ENCODE peak calls at places on chromosomes 7 and 10, in five cellular contexts. H is neuronal stem cell, T is trophoblast cell, C is upper lobe of left lung, Z is prostate gland. A is an unnamed sample.

GRCh38 chr7:1473864-1474512 is 14.7 kb upstream of the MICALL2 start:
- DNase-seq in H (peak; percentile 78), T (peak; percentile 91), C (peak; percentile 88), Z (peak; percentile 91), A (peak; percentile 93)

GRCh38 chr7:6640246-6640721 is 3.2 kb downstream of the ZNF316 start:
- DNase-seq in H (no peak), T (no peak), C (no peak), Z (no peak), A (peak; percentile 33)

GRCh38 chr10:104293021-104293420 is 24.0 kb downstream of the GSTO2 start:
- DNase-seq in H (no peak), T (no peak), C (no peak), Z (no peak), A (no peak)

GRCh38 chr7:64888901-64889685 is 14.0 kb upstream of the ZNF273 start:
- DNase-seq in H (no peak), T (no peak), C (peak; percentile 64), Z (no peak), A (peak; percentile 60)

GRCh38 chr10:77554996-77555397 is 82.6 kb downstream of the KCNMA1 start:
- DNase-seq in H (no peak), T (no peak), C (peak; percentile 38), Z (no peak), A (no peak)

GRCh38 chr10:73867871-73868631 is 6.3 kb downstream of the CAMK2G start:
- DNase-seq in H (no peak), T (no peak), C (no peak), Z (no peak), A (no peak)

GRCh38 chr7:4809091-4809591 is 33.7 kb downstream of the AP5Z1 start:
- DNase-seq in H (no peak), T (no peak), C (no peak), Z (no peak), A (no peak)

GRCh38 chr10:68829952-68830351 is 2.6 kb downstream of the STOX1 start:
- DNase-seq in H (no peak), T (no peak), C (no peak), Z (no peak), A (no peak)

GRCh38 chr7:106460792-106461254 is 176.0 kb upstream of the NAMPT start:
- DNase-seq in H (no peak), T (peak; percentile 93), C (no peak), Z (no peak), A (no peak)

GRCh38 chr10:132281915-132282666 is 25.7 kb downstream of the STK32C start:
- DNase-seq in H (no peak), T (no peak), C (no peak), Z (no peak), A (no peak)

GRCh38 chr7:127979113-127979727 is 52.0 kb downstream of the LRRC4 start:
- DNase-seq in H (no peak), T (no peak), C (no peak), Z (no peak), A (no peak)

GRCh38 chr10:101244321-101245050 is 15.2 kb upstream of the LBX1 start:
- DNase-seq in H (no peak), T (no peak), C (no peak), Z (no peak), A (no peak)

GRCh38 chr10:9147475-9147874 is 1093.0 kb downstream of the GATA3 start:
- DNase-seq in H (no peak), T (no peak), C (no peak), Z (no peak), A (no peak)

GRCh38 chr7:77743518-77743917 is 47.3 kb downstream of the RSBN1L start:
- DNase-seq in H (no peak), T (no peak), C (no peak), Z (no peak), A (no peak)

GRCh38 chr7:134892002-134892693 is 94.2 kb upstream of the AGBL3 start:
- DNase-seq in H (no peak), T (no peak), C (no peak), Z (no peak), A (no peak)
- H3K4me1 ChIP-seq in H (peaks cover 13% of the 10 kb centered on the region), T (peaks cover 31% of the 10 kb centered on the region), C (peaks cover 31% of the 10 kb centered on the region), Z (no peaks in the 10 kb centered on the region), A (no peaks in the 10 kb centered on the region)

GRCh38 chr10:80161321-80162084 is 29.0 kb downstream of the PLAC9 start:
- DNase-seq in H (no peak), T (no peak), C (no peak), Z (no peak), A (no peak)
- H3K4me1 ChIP-seq in H (peaks cover 6% of the 10 kb centered on the region), T (peaks cover 27% of the 10 kb centered on the region), C (peaks cover 38% of the 10 kb centered on the region), Z (peaks cover 2% of the 10 kb centered on the region), A (peaks cover 10% of the 10 kb centered on the region)

GRCh38 chr10:78602201-78602917 is 466.4 kb upstream of the ZMIZ1 start:
- DNase-seq in H (no peak), T (no peak), C (no peak), Z (no peak), A (no peak)

GRCh38 chr10:78605800-78606350 is 462.9 kb upstream of the ZMIZ1 start:
- DNase-seq in H (no peak), T (peak; percentile 12), C (no peak), Z (no peak), A (no peak)

GRCh38 chr10:78600740-78601139 is 468.0 kb upstream of the ZMIZ1 start:
- DNase-seq in H (no peak), T (no peak), C (no peak), Z (no peak), A (no peak)

GRCh38 chr10:78604286-78604685 is 464.5 kb upstream of the ZMIZ1 start:
- DNase-seq in H (no peak), T (no peak), C (no peak), Z (no peak), A (no peak)

DNA sequence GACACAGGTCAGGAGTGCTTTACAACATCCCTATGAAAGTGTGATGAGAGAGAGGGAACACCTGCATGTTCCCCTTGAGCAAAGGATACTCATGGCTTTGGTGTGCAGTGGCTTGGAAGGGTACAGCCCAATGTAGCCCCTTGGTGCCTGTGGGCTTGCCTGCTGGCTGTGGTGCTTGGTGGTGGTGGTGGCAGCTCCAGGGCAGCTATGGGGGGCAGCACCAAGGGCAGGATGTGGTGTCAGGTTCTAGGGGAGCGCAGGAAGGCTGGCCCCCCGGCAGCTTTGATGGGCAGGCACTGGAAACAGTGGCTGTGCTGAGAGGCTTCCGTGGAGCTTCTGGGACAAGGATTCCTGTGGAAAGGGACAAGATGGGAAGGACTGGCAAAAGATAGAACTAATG is 464.0 kb upstream of the ZMIZ1 start:
- DNase-seq in H (no peak), T (no peak), C (no peak), Z (no peak), A (no peak)
- H3K4me1 ChIP-seq in H (no peaks in the 10 kb centered on the region), T (no peaks in the 10 kb centered on the region), C (no peaks in the 10 kb centered on the region), Z (no peaks in the 10 kb centered on the region), A (no peaks in the 10 kb centered on the region)

GRCh38 chr10:21692909-21693308 is 158.9 kb downstream of the MLLT10 start:
- DNase-seq in H (no peak), T (no peak), C (no peak), Z (no peak), A (no peak)

GRCh38 chr10:21689881-21690280 is 155.8 kb downstream of the MLLT10 start:
- DNase-seq in H (no peak), T (no peak), C (no peak), Z (no peak), A (no peak)

GRCh38 chr10:21687197-21687993 is 153.4 kb downstream of the MLLT10 start:
- DNase-seq in H (no peak), T (no peak), C (no peak), Z (no peak), A (no peak)

GRCh38 chr10:21687994-21688301 is 153.9 kb downstream of the MLLT10 start:
- DNase-seq in H (no peak), T (no peak), C (no peak), Z (no peak), A (no peak)

GRCh38 chr10:21688870-21689269 is 154.8 kb downstream of the MLLT10 start:
- DNase-seq in H (no peak), T (no peak), C (no peak), Z (no peak), A (no peak)
- H3K4me1 ChIP-seq in H (peaks cover 1% of the 10 kb centered on the region), T (no peaks in the 10 kb centered on the region), C (no peaks in the 10 kb centered on the region), Z (no peaks in the 10 kb centered on the region), A (no peaks in the 10 kb centered on the region)

GRCh38 chr7:151645311-151645710 is 125.6 kb upstream of the RHEB start:
- DNase-seq in H (no peak), T (no peak), C (no peak), Z (no peak), A (no peak)

GRCh38 chr7:151647006-151647405 is 127.3 kb upstream of the RHEB start:
- DNase-seq in H (no peak), T (peak; percentile 69), C (no peak), Z (no peak), A (no peak)

GRCh38 chr7:151648429-151648828 is 128.7 kb upstream of the RHEB start:
- DNase-seq in H (no peak), T (no peak), C (no peak), Z (no peak), A (no peak)

GRCh38 chr7:151647874-151648273 is 128.2 kb upstream of the RHEB start:
- DNase-seq in H (no peak), T (no peak), C (no peak), Z (no peak), A (no peak)

GRCh38 chr7:151650161-151650560 is 130.5 kb upstream of the RHEB start:
- DNase-seq in H (no peak), T (no peak), C (no peak), Z (no peak), A (no peak)
- H3K4me1 ChIP-seq in H (peaks cover 2% of the 10 kb centered on the region), T (no peaks in the 10 kb centered on the region), C (peaks cover 18% of the 10 kb centered on the region), Z (no peaks in the 10 kb centered on the region), A (no peaks in the 10 kb centered on the region)

GRCh38 chr10:80465839-80466590 is 11.9 kb downstream of the TSPAN14 start:
- DNase-seq in H (no peak), T (no peak), C (no peak), Z (no peak), A (no peak)

GRCh38 chr10:80463868-80464267 is 9.8 kb downstream of the TSPAN14 start:
- DNase-seq in H (no peak), T (no peak), C (no peak), Z (no peak), A (peak; percentile 21)

GRCh38 chr10:80466724-80467326 is 12.7 kb downstream of the TSPAN14 start:
- DNase-seq in H (no peak), T (no peak), C (no peak), Z (no peak), A (no peak)

GRCh38 chr10:80462986-80463741 is 9.1 kb downstream of the TSPAN14 start:
- DNase-seq in H (no peak), T (no peak), C (no peak), Z (no peak), A (no peak)

GRCh38 chr10:80464557-80465466 is 10.7 kb downstream of the TSPAN14 start:
- DNase-seq in H (peak; percentile 84), T (no peak), C (peak; percentile 56), Z (no peak), A (peak; percentile 26)
- H3K4me1 ChIP-seq in H (peaks cover 72% of the 10 kb centered on the region), T (peaks cover 70% of the 10 kb centered on the region), C (peaks cover 100% of the 10 kb centered on the region), Z (peaks cover 83% of the 10 kb centered on the region), A (peaks cover 54% of the 10 kb centered on the region)

A was measured in colonic mucosa.